ENCODE peak calls at places on chromosomes 7 and 10, in eight cellular contexts. One of them, this sample, is unnamed.

GRCh38 chr7:130131964-130132875 is 61.9 kb downstream of the KLHDC10 start:
- DNase-seq in SK-N-SH: no peak
- DNase-seq in A549: no peak
- DNase-seq in HCT116: no peak
- DNase-seq in endothelial cell of umbilical vein: no peak
- DNase-seq in NB4: no peak
- DNase-seq in WTC11: no peak
- DNase-seq in HepG2: no peak
- DNase-seq in this sample: no peak

GRCh38 chr10:70695241-70696030 is 23.1 kb downstream of the ADAMTS14 start:
- DNase-seq in endothelial cell of umbilical vein: no peak
- DNase-seq in A549: no peak
- DNase-seq in HCT116: no peak
- DNase-seq in SK-N-SH: no peak
- DNase-seq in WTC11: no peak
- DNase-seq in NB4: no peak
- DNase-seq in HepG2: no peak
- DNase-seq in this sample: no peak

GRCh38 chr7:20862554-20862953 is 75.9 kb upstream of the SP8 start:
- DNase-seq in NB4: no peak
- DNase-seq in WTC11: no peak
- DNase-seq in SK-N-SH: no peak
- DNase-seq in HCT116: no peak
- DNase-seq in endothelial cell of umbilical vein: no peak
- DNase-seq in A549: no peak
- DNase-seq in HepG2: no peak
- DNase-seq in this sample: no peak

GRCh38 chr7:55280031-55280454 is 85.1 kb upstream of the LANCL2 start:
- DNase-seq in HCT116: peak
- DNase-seq in WTC11: peak
- DNase-seq in HepG2: peak
- DNase-seq in NB4: peak
- DNase-seq in A549: peak
- DNase-seq in endothelial cell of umbilical vein: peak
- DNase-seq in SK-N-SH: peak
- DNase-seq in this sample: peak

GRCh38 chr7:139680676-139681462 is 96.9 kb downstream of the HIPK2 start:
- DNase-seq in A549: peak
- DNase-seq in HepG2: no peak
- DNase-seq in SK-N-SH: no peak
- DNase-seq in HCT116: peak
- DNase-seq in NB4: peak
- DNase-seq in WTC11: no peak
- DNase-seq in endothelial cell of umbilical vein: peak
- DNase-seq in this sample: no peak

GRCh38 chr10:70666960-70667798 is 5.1 kb upstream of the ADAMTS14 start:
- DNase-seq in WTC11: no peak
- DNase-seq in HCT116: no peak
- DNase-seq in A549: no peak
- DNase-seq in endothelial cell of umbilical vein: no peak
- DNase-seq in SK-N-SH: no peak
- DNase-seq in NB4: peak
- DNase-seq in HepG2: no peak
- DNase-seq in this sample: no peak

GRCh38 chr10:77784856-77785255 is 141.7 kb downstream of the DLG5 start:
- DNase-seq in NB4: no peak
- DNase-seq in endothelial cell of umbilical vein: peak
- DNase-seq in HCT116: no peak
- DNase-seq in A549: no peak
- DNase-seq in SK-N-SH: no peak
- DNase-seq in HepG2: no peak
- DNase-seq in WTC11: no peak
- DNase-seq in this sample: no peak

GRCh38 chr7:83347836-83348482 is 185.3 kb upstream of the PCLO start:
- DNase-seq in HCT116: no peak
- DNase-seq in WTC11: no peak
- DNase-seq in SK-N-SH: peak
- DNase-seq in endothelial cell of umbilical vein: peak
- DNase-seq in A549: peak
- DNase-seq in NB4: no peak
- DNase-seq in HepG2: no peak
- DNase-seq in this sample: no peak

GRCh38 chr7:98186452-98187137 is 24.6 kb upstream of the BHLHA15 start:
- DNase-seq in endothelial cell of umbilical vein: peak
- DNase-seq in HepG2: no peak
- DNase-seq in HCT116: no peak
- DNase-seq in WTC11: no peak
- DNase-seq in NB4: peak
- DNase-seq in SK-N-SH: no peak
- DNase-seq in A549: no peak
- DNase-seq in this sample: no peak

GRCh38 chr7:159213253-159213652 is 68.6 kb upstream of the VIPR2 start:
- DNase-seq in endothelial cell of umbilical vein: no peak
- DNase-seq in WTC11: no peak
- DNase-seq in A549: no peak
- DNase-seq in NB4: no peak
- DNase-seq in SK-N-SH: no peak
- DNase-seq in HepG2: no peak
- DNase-seq in HCT116: no peak
- DNase-seq in this sample: peak

GRCh38 chr10:5023126-5023701 is 19.6 kb upstream of the AKR1C2 start:
- DNase-seq in HCT116: no peak
- DNase-seq in NB4: no peak
- DNase-seq in SK-N-SH: no peak
- DNase-seq in A549: no peak
- DNase-seq in endothelial cell of umbilical vein: no peak
- DNase-seq in WTC11: no peak
- DNase-seq in HepG2: no peak
- DNase-seq in this sample: no peak

GRCh38 chr10:24415455-24416169 is 206.7 kb downstream of the KIAA1217 start:
- DNase-seq in WTC11: peak
- DNase-seq in HCT116: no peak
- DNase-seq in endothelial cell of umbilical vein: no peak
- DNase-seq in SK-N-SH: peak
- DNase-seq in A549: no peak
- DNase-seq in NB4: no peak
- DNase-seq in HepG2: no peak
- DNase-seq in this sample: no peak

GRCh38 chr7:54788664-54789063 is 29.7 kb upstream of the SEC61G start:
- DNase-seq in HCT116: peak
- DNase-seq in SK-N-SH: peak
- DNase-seq in A549: peak
- DNase-seq in NB4: peak
- DNase-seq in HepG2: peak
- DNase-seq in WTC11: peak
- DNase-seq in endothelial cell of umbilical vein: peak
- DNase-seq in this sample: peak

GRCh38 chr7:39688611-39689485 is 65.5 kb downstream of the RALA start:
- DNase-seq in endothelial cell of umbilical vein: peak
- DNase-seq in SK-N-SH: no peak
- DNase-seq in HepG2: no peak
- DNase-seq in NB4: no peak
- DNase-seq in A549: peak
- DNase-seq in WTC11: no peak
- DNase-seq in HCT116: no peak
- DNase-seq in this sample: no peak

GRCh38 chr10:45286980-45287379 is 28.4 kb downstream of the OR13A1 start:
- DNase-seq in HepG2: no peak
- DNase-seq in A549: no peak
- DNase-seq in HCT116: no peak
- DNase-seq in WTC11: no peak
- DNase-seq in SK-N-SH: no peak
- DNase-seq in NB4: no peak
- DNase-seq in endothelial cell of umbilical vein: no peak
- DNase-seq in this sample: no peak

GRCh38 chr7:150962743-150963399 is 15.2 kb downstream of the KCNH2 start:
- DNase-seq in endothelial cell of umbilical vein: peak
- DNase-seq in HepG2: peak
- DNase-seq in SK-N-SH: peak
- DNase-seq in WTC11: peak
- DNase-seq in HCT116: no peak
- DNase-seq in NB4: peak
- DNase-seq in A549: peak
- DNase-seq in this sample: no peak

GRCh38 chr7:68623030-68623429 is 975.2 kb upstream of the AUTS2 start:
- DNase-seq in HCT116: no peak
- DNase-seq in NB4: no peak
- DNase-seq in SK-N-SH: no peak
- DNase-seq in A549: no peak
- DNase-seq in endothelial cell of umbilical vein: no peak
- DNase-seq in WTC11: no peak
- DNase-seq in HepG2: no peak
- DNase-seq in this sample: no peak

GRCh38 chr10:14056545-14057332 is 274.0 kb downstream of the FRMD4A start:
- DNase-seq in endothelial cell of umbilical vein: peak
- DNase-seq in WTC11: no peak
- DNase-seq in A549: no peak
- DNase-seq in HCT116: no peak
- DNase-seq in NB4: no peak
- DNase-seq in HepG2: no peak
- DNase-seq in SK-N-SH: no peak
- DNase-seq in this sample: no peak

GRCh38 chr10:1290071-1290471 is 233.9 kb downstream of the WDR37 start:
- DNase-seq in HCT116: no peak
- DNase-seq in WTC11: no peak
- DNase-seq in NB4: no peak
- DNase-seq in endothelial cell of umbilical vein: no peak
- DNase-seq in SK-N-SH: no peak
- DNase-seq in HepG2: no peak
- DNase-seq in A549: peak
- DNase-seq in this sample: no peak

GRCh38 chr10:43689618-43689954 is 40.9 kb upstream of the ZNF32 start:
- DNase-seq in HCT116: no peak
- DNase-seq in NB4: peak
- DNase-seq in A549: peak
- DNase-seq in endothelial cell of umbilical vein: no peak
- DNase-seq in SK-N-SH: peak
- DNase-seq in HepG2: no peak
- DNase-seq in WTC11: peak
- DNase-seq in this sample: no peak
- TF ChIP-seq MAX in HCT116: no peak
- TF ChIP-seq MAX in NB4: no peak
- TF ChIP-seq MAX in A549: peak
- TF ChIP-seq MAX in endothelial cell of umbilical vein: peak
- TF ChIP-seq MAX in SK-N-SH: no peak
- TF ChIP-seq MAX in HepG2: no peak
- TF ChIP-seq MAX in WTC11: peak
- TF ChIP-seq MAX in this sample: peak

DNA sequence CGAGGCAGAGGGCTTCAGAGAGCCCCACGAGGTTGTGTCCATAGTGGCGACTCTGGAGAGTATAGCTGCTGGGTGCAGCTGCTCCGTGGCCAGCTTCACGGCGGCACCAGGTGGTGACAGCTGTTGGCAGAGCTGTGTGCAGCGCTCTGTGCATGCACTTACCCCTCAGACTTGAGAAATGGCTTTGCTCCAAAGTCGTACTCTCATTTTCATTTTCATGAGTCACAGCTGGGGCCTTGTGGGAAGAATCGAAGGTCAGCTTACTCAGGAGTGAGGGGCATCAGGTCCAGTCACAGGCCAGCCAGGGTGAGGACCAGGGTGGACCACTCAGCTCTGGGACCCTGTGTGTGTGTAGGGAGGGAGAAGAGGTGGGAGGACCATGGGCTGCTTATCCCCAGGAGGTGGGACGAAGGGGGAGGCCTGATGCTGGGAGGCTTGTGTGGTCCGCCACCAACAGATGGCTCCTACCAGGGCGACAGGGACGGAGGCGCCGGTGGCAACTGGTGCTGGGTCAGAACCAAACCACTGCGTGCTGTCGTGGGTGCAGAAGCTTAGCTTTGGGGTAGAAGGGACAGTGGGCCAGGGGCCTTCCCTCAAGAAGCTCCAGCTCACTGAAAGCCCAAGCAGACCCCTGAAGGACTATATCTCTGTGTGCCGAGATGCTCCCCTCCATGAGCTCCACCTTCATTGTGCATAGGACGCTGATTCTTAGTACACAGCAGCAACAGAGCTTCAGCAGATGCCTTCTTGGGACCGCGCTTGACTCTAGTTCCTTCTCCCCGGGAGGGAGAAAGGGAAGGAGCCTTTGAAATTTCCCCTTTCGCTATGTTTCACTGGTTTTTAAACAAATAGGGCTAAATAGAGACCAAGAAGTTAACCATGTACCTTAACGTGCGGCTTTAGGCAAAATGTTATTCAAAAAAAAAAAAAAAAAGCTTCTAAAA is 225.0 kb downstream of the CELF2 start:
- DNase-seq in A549: no peak
- DNase-seq in SK-N-SH: no peak
- DNase-seq in endothelial cell of umbilical vein: peak
- DNase-seq in HepG2: no peak
- DNase-seq in NB4: no peak
- DNase-seq in HCT116: no peak
- DNase-seq in WTC11: no peak
- DNase-seq in this sample: no peak
- TF ChIP-seq MAX in A549: no peak
- TF ChIP-seq MAX in SK-N-SH: no peak
- TF ChIP-seq MAX in endothelial cell of umbilical vein: no peak
- TF ChIP-seq MAX in HepG2: no peak
- TF ChIP-seq MAX in NB4: no peak
- TF ChIP-seq MAX in HCT116: no peak
- TF ChIP-seq MAX in WTC11: no peak
- TF ChIP-seq MAX in this sample: no peak

GRCh38 chr7:49692516-49692915 is 80.9 kb upstream of the VWC2 start:
- DNase-seq in endothelial cell of umbilical vein: no peak
- DNase-seq in A549: no peak
- DNase-seq in NB4: no peak
- DNase-seq in SK-N-SH: no peak
- DNase-seq in HepG2: no peak
- DNase-seq in HCT116: no peak
- DNase-seq in WTC11: no peak
- DNase-seq in this sample: no peak
- TF ChIP-seq MAX in endothelial cell of umbilical vein: no peak
- TF ChIP-seq MAX in A549: no peak
- TF ChIP-seq MAX in NB4: no peak
- TF ChIP-seq MAX in SK-N-SH: no peak
- TF ChIP-seq MAX in HepG2: no peak
- TF ChIP-seq MAX in HCT116: no peak
- TF ChIP-seq MAX in WTC11: no peak
- TF ChIP-seq MAX in this sample: no peak

DNA sequence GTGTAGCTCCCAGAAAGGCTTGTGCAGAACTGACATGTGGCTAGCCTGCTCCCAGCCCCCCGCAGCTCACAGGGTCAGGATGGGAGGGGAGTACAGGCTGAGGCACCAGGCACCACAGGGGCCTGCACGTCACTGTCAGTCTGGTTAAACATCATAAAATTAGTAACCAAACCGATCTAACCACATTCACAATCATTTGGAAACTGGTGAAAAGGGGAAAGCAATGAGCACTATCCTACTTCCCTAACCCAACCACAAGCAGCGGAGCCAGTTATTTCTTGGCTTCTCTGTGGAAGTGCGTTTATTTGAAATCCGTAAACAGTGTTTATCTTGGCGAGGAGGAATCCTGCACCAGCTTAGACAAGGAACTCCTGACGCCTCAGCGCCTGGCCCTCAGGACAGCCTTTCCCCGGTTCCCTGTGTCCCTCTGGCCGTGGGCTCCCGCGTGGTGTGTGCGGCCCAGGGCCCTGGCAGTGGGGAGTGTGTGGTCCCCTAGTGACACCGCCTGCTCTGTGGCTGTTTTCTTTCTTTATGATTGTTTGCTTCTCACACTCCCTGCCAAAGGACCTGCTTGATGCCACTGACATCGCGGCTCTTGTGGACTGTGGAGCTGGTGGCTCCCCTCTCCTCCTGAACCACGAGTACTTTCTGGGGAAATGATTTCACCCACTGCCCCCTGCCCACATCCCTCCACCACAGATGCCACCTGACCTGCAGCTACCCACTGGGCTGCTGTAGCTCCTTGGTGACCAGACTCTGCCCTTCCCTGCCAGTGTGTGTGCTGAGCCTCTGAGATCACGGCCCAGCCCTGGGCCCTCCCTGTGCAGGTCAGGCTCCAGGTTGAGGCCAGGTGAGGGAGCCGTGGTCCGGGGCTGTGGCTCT is 38.0 kb downstream of the INPP5A start:
- DNase-seq in A549: peak
- DNase-seq in HepG2: no peak
- DNase-seq in endothelial cell of umbilical vein: peak
- DNase-seq in HCT116: no peak
- DNase-seq in SK-N-SH: no peak
- DNase-seq in WTC11: no peak
- DNase-seq in NB4: peak
- DNase-seq in this sample: no peak
- TF ChIP-seq MAX in A549: peak
- TF ChIP-seq MAX in HepG2: no peak
- TF ChIP-seq MAX in endothelial cell of umbilical vein: no peak
- TF ChIP-seq MAX in HCT116: no peak
- TF ChIP-seq MAX in SK-N-SH: no peak
- TF ChIP-seq MAX in WTC11: no peak
- TF ChIP-seq MAX in NB4: peak
- TF ChIP-seq MAX in this sample: no peak